ENCODE peak calls at places on chromosomes 16 and 17, in seven cellular contexts. N is T-helper 1 cell; F is Peyer's patch; I is stimulated activated CD8-positive, alpha-beta memory T cell treated with anti-CD3 and anti-CD28 coated beads, Interleukin-4, amount 100 ng/mL, for 24 hours; D is endothelial cell; Z is anterior cingulate cortex; E is HTR-8/SVneo. Y is an unnamed sample.

GRCh38 chr16:30372037-30372712 is 1.9 kb upstream of the TBC1D10B start:
- DNase-seq in F (peak), N (no peak), Z (no peak), D (no peak), E (no peak), I (no peak), Y (no peak)

GRCh38 chr16:19113577-19114358 is at the start of gene ITPRIPL2:
- DNase-seq in E (peak), F (peak), I (no peak), Z (no peak), D (peak), N (no peak), Y (peak)

GRCh38 chr16:14179116-14179515 is 108.0 kb downstream of the MRTFB start:
- DNase-seq in N (no peak), D (no peak), I (no peak), E (no peak), F (no peak), Z (no peak), Y (no peak)

GRCh38 chr16:89241187-89242003 is 23.9 kb downstream of the ZNF778 start:
- DNase-seq in N (peak), F (peak), I (peak), Z (no peak), E (peak), D (peak), Y (peak)

GRCh38 chr16:80993293-80993691 is 13.4 kb downstream of the CMC2 start:
- DNase-seq in E (peak), I (no peak), N (no peak), D (no peak), F (no peak), Z (no peak), Y (no peak)

GRCh38 chr17:57461082-57461481 is 204.8 kb downstream of the MSI2 start:
- DNase-seq in E (no peak), N (no peak), I (no peak), D (no peak), F (no peak), Z (no peak), Y (no peak)

GRCh38 chr16:78291642-78292041 is 192.2 kb downstream of the WWOX start:
- DNase-seq in N (no peak), D (no peak), F (no peak), Z (no peak), E (no peak), I (no peak), Y (no peak)

GRCh38 chr17:74332763-74333220 is 6.8 kb downstream of the KIF19 start:
- DNase-seq in N (no peak), F (no peak), E (no peak), Z (no peak), I (no peak), D (no peak), Y (no peak)

GRCh38 chr17:8408371-8408770 is 10.7 kb upstream of the RNF222 start:
- DNase-seq in D (no peak), I (no peak), Z (no peak), E (no peak), N (no peak), F (peak), Y (no peak)

GRCh38 chr16:15435216-15435864 is 952 bp downstream of the BMERB1 start:
- DNase-seq in Z (no peak), D (peak), I (no peak), E (no peak), F (no peak), N (no peak), Y (no peak)

GRCh38 chr16:22638393-22639206 is 127.9 kb downstream of the NPIPB5 start:
- DNase-seq in Z (no peak), N (no peak), D (no peak), E (no peak), F (no peak), I (no peak), Y (no peak)

GRCh38 chr16:12868169-12868568 is 33.2 kb upstream of the SHISA9 start:
- DNase-seq in Z (no peak), F (no peak), E (no peak), I (no peak), N (no peak), D (no peak), Y (no peak)

GRCh38 chr16:79283578-79283977 is 317.0 kb downstream of the MAF start:
- DNase-seq in I (no peak), Z (no peak), E (no peak), D (no peak), N (no peak), F (no peak), Y (no peak)

GRCh38 chr17:49327835-49328784 is 33.9 kb downstream of the ZNF652 start:
- DNase-seq in I (no peak), Z (no peak), E (no peak), N (no peak), F (no peak), D (no peak), Y (no peak)

GRCh38 chr16:4025428-4025827 is 90.8 kb downstream of the ADCY9 start:
- DNase-seq in F (no peak), E (no peak), Z (no peak), I (no peak), D (no peak), N (no peak), Y (no peak)

GRCh38 chr17:7858487-7858832 is 657 bp downstream of the CYB5D1 start:
- DNase-seq in N (no peak), I (no peak), D (peak), E (no peak), F (peak), Z (no peak), Y (no peak)

GRCh38 chr16:57622361-57623250 is 5.8 kb upstream of the ADGRG1 start:
- DNase-seq in F (peak), D (no peak), Z (no peak), E (no peak), N (no peak), I (no peak), Y (no peak)

GRCh38 chr17:80421381-80422090 is 6.6 kb downstream of the ENDOV start:
- DNase-seq in F (no peak), Z (no peak), D (no peak), E (no peak), N (no peak), I (no peak), Y (no peak)

GRCh38 chr16:67419502-67419901 is 3.2 kb upstream of the ZDHHC1 start:
- DNase-seq in D (no peak), I (no peak), N (no peak), Z (no peak), F (no peak), E (no peak), Y (no peak)

GRCh38 chr17:66373944-66374817 is 71.8 kb downstream of the PRKCA start:
- DNase-seq in N (no peak), Z (no peak), F (peak), I (peak), D (no peak), E (no peak), Y (no peak)

GRCh38 chr17:6701719-6702118 is 11.4 kb downstream of the SLC13A5 start:
- DNase-seq in I (peak), Z (no peak), N (no peak), D (peak), F (no peak), E (peak), Y (peak)

GRCh38 chr16:19851476-19851875 is 33.2 kb downstream of the GPRC5B start:
- DNase-seq in D (no peak), E (no peak), I (no peak), F (no peak), Z (no peak), N (no peak), Y (no peak)

GRCh38 chr17:44315760-44316731 is 7.6 kb downstream of the RUNDC3A start:
- DNase-seq in I (no peak), F (no peak), Z (no peak), E (no peak), N (no peak), D (peak), Y (no peak)

GRCh38 chr17:8928347-8928746 is 37.2 kb downstream of the PIK3R5 start:
- DNase-seq in I (no peak), Z (no peak), N (no peak), E (no peak), F (no peak), D (no peak), Y (no peak)

GRCh38 chr17:17514993-17515920 is 19.1 kb upstream of the RASD1 start:
- DNase-seq in N (no peak), I (no peak), E (no peak), F (no peak), D (no peak), Z (no peak), Y (no peak)

GRCh38 chr17:79527286-79527685 is 83.6 kb downstream of the RBFOX3 start:
- DNase-seq in F (no peak), N (no peak), E (no peak), I (no peak), D (no peak), Z (no peak), Y (no peak)

GRCh38 chr16:30697264-30698138 is 1.5 kb upstream of the SRCAP start:
- DNase-seq in D (no peak), E (peak), Z (peak), I (no peak), N (no peak), F (no peak), Y (peak)

GRCh38 chr17:65851965-65852736 is 290.7 kb upstream of the AXIN2 start:
- DNase-seq in I (no peak), F (no peak), D (no peak), N (no peak), E (no peak), Z (no peak), Y (no peak)

GRCh38 chr16:569445-570254 is at the start of gene PIGQ:
- DNase-seq in I (peak), F (peak), N (peak), E (peak), Z (no peak), D (peak), Y (peak)

GRCh38 chr17:33385133-33385532 is 92.0 kb upstream of the ASIC2 start:
- DNase-seq in F (no peak), I (no peak), E (no peak), Z (no peak), D (no peak), N (no peak), Y (no peak)

GRCh38 chr17:76141212-76142043 is at the start of gene FOXJ1:
- DNase-seq in I (peak), Z (peak), F (peak), D (peak), E (peak), N (peak), Y (peak)

GRCh38 chr17:31571124-31571892 is 179.8 kb downstream of the RAB11FIP4 start:
- DNase-seq in I (no peak), F (peak), N (no peak), Z (no peak), E (peak), D (no peak), Y (no peak)

GRCh38 chr16:1688807-1689560 is 10.9 kb downstream of the JPT2 start:
- DNase-seq in I (no peak), N (no peak), F (no peak), D (no peak), E (no peak), Z (no peak), Y (peak)

GRCh38 chr17:65545708-65546523 is 15.5 kb downstream of the AXIN2 start:
- DNase-seq in F (no peak), Z (no peak), N (no peak), E (no peak), I (no peak), D (no peak), Y (no peak)

GRCh38 chr16:80100846-80101451 is 439.8 kb upstream of the DYNLRB2 start:
- DNase-seq in F (no peak), Z (no peak), D (no peak), I (no peak), E (no peak), N (no peak), Y (no peak)

GRCh38 chr17:82188001-82188961 is 24.4 kb downstream of the CCDC57 start:
- DNase-seq in I (no peak), D (no peak), E (no peak), N (no peak), Z (no peak), F (no peak), Y (no peak)

GRCh38 chr16:77833906-77834599 is 45.7 kb downstream of the VAT1L start:
- DNase-seq in D (peak), F (no peak), Z (no peak), E (peak), I (no peak), N (no peak), Y (no peak)

GRCh38 chr17:57899391-57899790 is 49.5 kb upstream of the MRPS23 start:
- DNase-seq in F (no peak), E (no peak), D (no peak), N (no peak), I (no peak), Z (no peak), Y (no peak)

GRCh38 chr16:11157143-11157542 is 98.9 kb downstream of the SOCS1 start:
- DNase-seq in N (no peak), D (no peak), Z (no peak), F (peak), E (no peak), I (no peak), Y (no peak)